ENCODE peak calls at places on chromosomes 12 and 14, in ten cellular contexts. Y is GM12891, U is suprapubic skin, Z is transverse colon, B is spleen, T is vagina, O is stomach, P is sigmoid colon, K is HCT116, E is upper lobe of left lung. V is an unnamed sample.

GRCh38 chr14:75672588-75673192 is 11.6 kb downstream of the TTLL5 start:
- DNase-seq in Y (no peak), U (no peak), Z (no peak), B (no peak), T (no peak), O (no peak), P (no peak), K (no peak), E (no peak), V (no peak)

GRCh38 chr12:98456583-98457573 is 58.5 kb upstream of the TMPO start:
- DNase-seq in Y (peak), U (no peak), Z (peak), B (peak), T (no peak), O (peak), P (no peak), K (no peak), E (peak), V (peak)

GRCh38 chr14:99395904-99396530 is 84.6 kb downstream of the SETD3 start:
- DNase-seq in Y (no peak), U (no peak), Z (no peak), B (peak), T (no peak), O (peak), P (peak), K (peak), E (no peak), V (no peak)

GRCh38 chr14:85519661-85520305 is 10.2 kb upstream of the FLRT2 start:
- DNase-seq in Y (no peak), U (no peak), Z (no peak), B (no peak), T (no peak), O (no peak), P (no peak), K (no peak), E (no peak), V (no peak)

GRCh38 chr12:86137936-86138335 is 118.3 kb downstream of the MGAT4C start:
- DNase-seq in Y (no peak), U (no peak), Z (no peak), B (no peak), T (no peak), O (no peak), P (no peak), K (peak), E (no peak), V (no peak)

GRCh38 chr12:46153267-46153872 is 115.5 kb downstream of the SLC38A1 start:
- DNase-seq in Y (no peak), U (no peak), Z (no peak), B (no peak), T (no peak), O (no peak), P (no peak), K (peak), E (no peak), V (no peak)

GRCh38 chr12:15846887-15847286 is 35.3 kb upstream of the STRAP start:
- DNase-seq in Y (no peak), U (no peak), Z (no peak), B (no peak), T (no peak), O (no peak), P (peak), K (no peak), E (no peak), V (no peak)

GRCh38 chr14:99790978-99791376 is 2.2 kb upstream of the EML1 start:
- DNase-seq in Y (no peak), U (peak), Z (no peak), B (no peak), T (no peak), O (no peak), P (peak), K (no peak), E (no peak), V (no peak)

GRCh38 chr14:24690492-24690891 is 56.5 kb upstream of the GZMB start:
- DNase-seq in Y (no peak), U (no peak), Z (no peak), B (no peak), T (no peak), O (no peak), P (no peak), K (no peak), E (no peak), V (no peak)

GRCh38 chr14:104436047-104436531 is 143.5 kb upstream of the C14orf180 start:
- DNase-seq in Y (no peak), U (peak), Z (peak), B (peak), T (no peak), O (peak), P (peak), K (no peak), E (peak), V (no peak)

GRCh38 chr12:22458301-22458917 is 85.9 kb downstream of the C2CD5 start:
- DNase-seq in Y (no peak), U (no peak), Z (no peak), B (no peak), T (no peak), O (no peak), P (no peak), K (no peak), E (no peak), V (no peak)

GRCh38 chr14:54738009-54738408 is 164.6 kb downstream of the GCH1 start:
- DNase-seq in Y (no peak), U (no peak), Z (no peak), B (no peak), T (no peak), O (no peak), P (no peak), K (no peak), E (no peak), V (no peak)

GRCh38 chr12:71216725-71217579 is 59.2 kb upstream of the TSPAN8 start:
- DNase-seq in Y (no peak), U (no peak), Z (peak), B (no peak), T (no peak), O (peak), P (no peak), K (peak), E (no peak), V (no peak)

GRCh38 chr12:47071241-47071852 is 8.1 kb upstream of the PCED1B start:
- DNase-seq in Y (no peak), U (no peak), Z (no peak), B (no peak), T (no peak), O (no peak), P (no peak), K (no peak), E (no peak), V (no peak)

GRCh38 chr14:101132051-101132541 is 228.6 kb upstream of the RTL1 start:
- DNase-seq in Y (no peak), U (peak), Z (no peak), B (no peak), T (no peak), O (peak), P (no peak), K (no peak), E (peak), V (no peak)

GRCh38 chr12:40980346-40981005 is 207.6 kb upstream of the PDZRN4 start:
- DNase-seq in Y (no peak), U (no peak), Z (no peak), B (no peak), T (no peak), O (no peak), P (no peak), K (peak), E (no peak), V (no peak)

GRCh38 chr12:77940011-77940423 is 109.3 kb downstream of the NAV3 start:
- DNase-seq in Y (no peak), U (no peak), Z (no peak), B (no peak), T (no peak), O (no peak), P (no peak), K (peak), E (no peak), V (no peak)
- TF ChIP-seq POLR2AphosphoS5 in Y (no peak), U (no peak), Z (no peak), B (no peak), T (peak), O (no peak), P (no peak), K (no peak), E (no peak), V (no peak)

GRCh38 chr12:110183386-110183785 is 59.2 kb downstream of the IFT81 start:
- DNase-seq in Y (no peak), U (no peak), Z (no peak), B (no peak), T (no peak), O (no peak), P (no peak), K (no peak), E (no peak), V (no peak)

GRCh38 chr12:110180591-110181005 is 56.4 kb downstream of the IFT81 start:
- DNase-seq in Y (no peak), U (no peak), Z (no peak), B (no peak), T (no peak), O (no peak), P (no peak), K (no peak), E (no peak), V (no peak)

GRCh38 chr12:110185626-110186025 is 61.5 kb downstream of the IFT81 start:
- DNase-seq in Y (no peak), U (no peak), Z (no peak), B (no peak), T (no peak), O (no peak), P (no peak), K (no peak), E (no peak), V (no peak)

DNA sequence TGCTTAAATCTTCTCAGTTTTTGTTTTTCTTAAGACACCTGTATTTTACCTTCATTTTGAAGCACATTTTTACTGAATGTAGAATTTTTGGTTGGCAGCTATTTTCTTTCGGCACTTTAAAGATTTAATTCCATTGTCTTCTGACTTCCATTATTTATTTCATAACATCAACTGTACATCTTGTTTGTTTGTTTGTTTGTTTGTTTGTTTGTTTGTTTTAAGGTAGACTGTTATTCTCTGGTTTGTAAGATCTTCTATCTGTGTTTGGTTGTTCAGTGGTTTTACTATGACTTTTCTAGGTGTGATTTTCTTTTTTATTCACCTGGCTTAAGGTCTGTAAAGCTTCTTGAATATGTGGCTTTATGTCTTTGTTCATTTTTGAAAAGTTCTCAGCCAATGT is 61.9 kb downstream of the IFT81 start:
- DNase-seq in Y (no peak), U (no peak), Z (no peak), B (no peak), T (no peak), O (no peak), P (no peak), K (no peak), E (no peak), V (no peak)
- TF ChIP-seq POLR2A in Y (no peak), U (no peak), Z (no peak), B (no peak), T (no peak), O (no peak), P (no peak), K (no peak), E (no peak), V (no peak)

GRCh38 chr12:1922985-1923384 is 4.5 kb upstream of the CACNA2D4 start:
- DNase-seq in Y (no peak), U (no peak), Z (no peak), B (peak), T (peak), O (peak), P (no peak), K (no peak), E (no peak), V (no peak)
- TF ChIP-seq POLR2AphosphoS5 in Y (no peak), U (no peak), Z (no peak), B (no peak), T (no peak), O (no peak), P (no peak), K (no peak), E (no peak), V (no peak)

GRCh38 chr12:122421263-122421814 is 1.1 kb downstream of the CLIP1 start:
- DNase-seq in Y (no peak), U (no peak), Z (peak), B (peak), T (no peak), O (peak), P (peak), K (no peak), E (no peak), V (no peak)

GRCh38 chr12:122423258-122424165 is 1.0 kb upstream of the CLIP1 start:
- DNase-seq in Y (no peak), U (no peak), Z (peak), B (no peak), T (no peak), O (no peak), P (peak), K (peak), E (no peak), V (no peak)

GRCh38 chr12:122422769-122423257 is 344 bp upstream of the CLIP1 start:
- DNase-seq in Y (no peak), U (no peak), Z (peak), B (no peak), T (no peak), O (no peak), P (peak), K (no peak), E (no peak), V (no peak)

GRCh38 chr12:122420471-122421262 is 1.8 kb downstream of the CLIP1 start:
- DNase-seq in Y (no peak), U (no peak), Z (no peak), B (no peak), T (no peak), O (no peak), P (peak), K (no peak), E (no peak), V (no peak)

DNA sequence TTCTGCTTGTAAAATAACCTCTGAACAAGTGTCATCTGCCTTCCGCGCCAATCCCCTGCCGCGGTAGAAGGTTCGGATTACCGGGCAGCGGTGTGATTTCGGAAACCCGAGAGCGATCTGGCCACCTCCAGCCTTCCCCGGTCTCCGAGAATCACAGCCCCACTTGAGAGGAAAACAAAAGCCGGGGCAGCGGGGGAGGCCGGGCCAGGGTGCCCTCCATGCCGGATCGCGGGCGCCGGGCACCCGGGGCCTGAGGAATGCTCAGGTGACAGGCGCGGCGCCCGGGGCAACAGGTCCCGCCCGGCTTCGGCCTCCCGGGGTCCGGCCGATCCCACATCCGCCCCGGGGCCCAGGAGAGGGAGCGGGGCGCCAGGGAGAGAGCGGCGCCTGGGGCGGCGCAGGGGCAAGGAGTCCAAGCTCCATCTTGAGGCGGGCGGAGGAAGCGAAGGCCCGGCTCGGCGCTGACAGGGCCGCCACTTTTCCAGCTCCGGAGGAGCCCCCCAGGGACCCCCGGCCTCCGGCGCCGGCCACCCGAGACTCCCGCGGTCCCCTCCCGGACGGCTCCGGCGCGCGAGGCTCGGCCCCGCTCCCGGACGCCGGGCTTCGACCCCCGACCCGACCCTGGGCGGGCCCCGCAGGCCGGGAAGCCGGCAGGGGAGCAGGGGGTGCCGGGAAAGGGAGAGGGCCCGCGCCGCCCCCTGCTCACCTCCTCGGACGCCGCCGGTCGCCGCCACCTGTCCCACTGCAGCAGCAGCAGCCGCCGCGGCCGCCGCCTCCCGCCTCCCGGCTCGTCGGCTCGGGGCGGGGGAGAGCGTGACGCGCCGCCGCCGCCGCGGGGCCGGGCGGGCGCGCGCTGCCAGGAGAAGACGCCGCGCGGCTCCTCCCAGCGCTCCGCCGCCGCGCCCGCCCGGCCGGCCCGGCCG is at the start of gene CLIP1:
- DNase-seq in Y (peak), U (peak), Z (peak), B (peak), T (no peak), O (peak), P (peak), K (no peak), E (peak), V (peak)
- TF ChIP-seq POLR2A in Y (no peak), U (peak), Z (peak), B (peak), T (no peak), O (no peak), P (no peak), K (peak), E (peak), V (peak)

DNA sequence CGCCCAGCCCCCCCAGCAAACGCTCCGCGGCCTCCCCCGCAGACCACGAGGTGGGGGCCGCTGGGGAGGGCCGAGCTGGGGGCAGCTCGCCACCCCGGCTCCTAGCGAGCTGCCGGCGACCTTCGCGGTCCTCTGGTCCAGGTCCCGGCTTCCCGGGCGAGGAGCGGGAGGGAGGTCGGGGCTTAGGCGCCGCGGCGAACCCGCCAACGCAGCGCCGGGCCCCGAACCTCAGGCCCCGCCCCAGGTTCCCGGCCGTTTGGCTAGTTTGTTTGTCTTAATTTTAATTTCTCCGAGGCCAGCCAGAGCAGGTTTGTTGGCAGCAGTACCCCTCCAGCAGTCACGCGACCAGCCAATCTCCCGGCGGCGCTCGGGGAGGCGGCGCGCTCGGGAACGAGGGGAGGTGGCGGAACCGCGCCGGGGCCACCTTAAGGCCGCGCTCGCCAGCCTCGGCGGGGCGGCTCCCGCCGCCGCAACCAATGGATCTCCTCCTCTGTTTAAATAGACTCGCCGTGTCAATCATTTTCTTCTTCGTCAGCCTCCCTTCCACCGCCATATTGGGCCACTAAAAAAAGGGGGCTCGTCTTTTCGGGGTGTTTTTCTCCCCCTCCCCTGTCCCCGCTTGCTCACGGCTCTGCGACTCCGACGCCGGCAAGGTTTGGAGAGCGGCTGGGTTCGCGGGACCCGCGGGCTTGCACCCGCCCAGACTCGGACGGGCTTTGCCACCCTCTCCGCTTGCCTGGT is at the start of gene CDKN1B:
- DNase-seq in Y (peak), U (peak), Z (peak), B (peak), T (no peak), O (peak), P (peak), K (peak), E (peak), V (peak)
- TF ChIP-seq POLR2AphosphoS5 in Y (no peak), U (peak), Z (peak), B (peak), T (peak), O (peak), P (peak), K (peak), E (peak), V (peak)

DNA sequence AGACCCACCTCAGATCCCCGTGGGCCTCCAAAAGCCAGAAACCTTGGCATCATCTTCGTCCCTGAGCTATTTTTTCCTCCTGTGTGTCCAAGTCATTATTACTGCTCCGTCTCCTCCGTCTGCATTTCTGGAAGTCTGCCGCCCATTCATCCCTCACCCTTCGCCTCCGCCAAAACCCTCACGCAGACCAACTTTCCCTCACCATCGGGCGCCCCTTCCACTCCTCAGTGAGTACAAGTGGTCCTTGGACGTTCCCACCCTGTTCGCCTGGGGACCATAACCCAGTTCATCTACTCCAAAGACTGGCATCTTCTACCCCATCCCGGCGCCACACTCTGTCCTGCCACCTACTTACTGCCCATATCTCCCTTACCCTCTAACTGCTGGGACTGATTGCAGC is 3.7 kb upstream of the LTBP2 start:
- DNase-seq in Y (no peak), U (no peak), Z (no peak), B (no peak), T (no peak), O (no peak), P (no peak), K (no peak), E (no peak), V (no peak)
- TF ChIP-seq POLR2A in Y (no peak), U (no peak), Z (no peak), B (no peak), T (no peak), O (no peak), P (no peak), K (no peak), E (no peak), V (no peak)

GRCh38 chr12:56164345-56164729 is 6.2 kb downstream of the MYL6 start:
- DNase-seq in Y (no peak), U (no peak), Z (no peak), B (no peak), T (no peak), O (no peak), P (no peak), K (no peak), E (peak), V (no peak)

GRCh38 chr12:56161677-56162351 is 3.7 kb downstream of the MYL6 start:
- DNase-seq in Y (no peak), U (no peak), Z (no peak), B (no peak), T (no peak), O (no peak), P (peak), K (no peak), E (no peak), V (no peak)

GRCh38 chr12:56160894-56161667 is 2.9 kb downstream of the MYL6 start:
- DNase-seq in Y (no peak), U (no peak), Z (no peak), B (no peak), T (no peak), O (no peak), P (no peak), K (no peak), E (no peak), V (no peak)

GRCh38 chr12:56163533-56164344 is 5.6 kb downstream of the MYL6 start:
- DNase-seq in Y (no peak), U (no peak), Z (no peak), B (no peak), T (no peak), O (no peak), P (no peak), K (no peak), E (peak), V (no peak)

GRCh38 chr12:56162468-56163290 is 4.5 kb downstream of the MYL6 start:
- DNase-seq in Y (no peak), U (no peak), Z (no peak), B (no peak), T (no peak), O (no peak), P (no peak), K (no peak), E (no peak), V (no peak)
- TF ChIP-seq POLR2AphosphoS5 in Y (peak), U (no peak), Z (no peak), B (peak), T (no peak), O (peak), P (peak), K (peak), E (no peak), V (peak)

GRCh38 chr12:93741741-93742085 is 64.5 kb downstream of the CRADD start:
- DNase-seq in Y (no peak), U (no peak), Z (no peak), B (no peak), T (no peak), O (no peak), P (no peak), K (no peak), E (no peak), V (peak)
- TF ChIP-seq POLR2A in Y (no peak), U (no peak), Z (no peak), B (no peak), T (no peak), O (no peak), P (no peak), K (no peak), E (no peak), V (no peak)

DNA sequence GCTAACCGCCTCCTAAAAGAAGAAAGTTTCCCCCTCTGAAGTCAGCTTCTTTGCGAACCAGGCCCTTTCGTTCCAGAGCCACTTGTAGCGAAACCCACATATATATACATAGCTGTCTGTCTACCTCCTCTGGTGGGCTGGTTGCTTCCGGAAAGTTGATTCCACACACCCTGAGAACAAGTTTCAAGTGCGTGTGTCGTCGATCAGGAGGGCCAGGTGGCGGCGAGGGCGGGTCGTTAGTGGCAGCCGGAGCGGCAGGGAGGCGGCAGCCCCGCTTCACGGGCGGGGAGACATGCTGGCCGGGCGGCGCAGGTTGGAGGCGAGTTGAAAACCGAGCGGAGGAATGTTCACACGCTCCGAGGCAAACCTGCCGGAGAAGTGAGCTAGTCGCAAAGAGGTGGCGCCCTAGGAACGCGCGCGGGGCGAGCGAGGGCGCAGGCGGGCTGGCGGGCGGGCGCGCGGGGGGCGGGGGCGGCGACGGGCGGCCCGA is 2.6 kb downstream of the PTHLH start:
- DNase-seq in Y (peak), U (peak), Z (peak), B (peak), T (no peak), O (peak), P (peak), K (peak), E (peak), V (peak)
- TF ChIP-seq POLR2AphosphoS5 in Y (no peak), U (no peak), Z (no peak), B (no peak), T (no peak), O (no peak), P (no peak), K (no peak), E (no peak), V (no peak)

V was measured in GM12892.